ENCODE peak calls at places on chromosomes 5 and 9, in six cellular contexts. V is IMR-90; P is PC-3; A is left ventricle myocardium inferior; K is endodermal cell; M is naive thymus-derived CD4-positive, alpha-beta T cell. S is an unnamed sample. For H3K36me3 and H3K4me1, the result is how much of the 10 kb centered on the place peaks cover.

GRCh38 chr5:59390074-59390659 is 503.4 kb downstream of the PDE4D start:
- DNase-seq in V (peak), P (no peak), A (no peak), K (no peak), M (peak), S (no peak)

GRCh38 chr9:13568851-13569618 is 289.5 kb upstream of the MPDZ start:
- DNase-seq in V (no peak), P (no peak), A (peak), K (peak), M (no peak), S (no peak)

GRCh38 chr5:178981381-178981780 is 13.7 kb downstream of the GRM6 start:
- DNase-seq in V (no peak), P (no peak), A (no peak), K (no peak), M (no peak), S (no peak)

GRCh38 chr9:29753638-29754037 is 2180.4 kb upstream of the C9orf72 start:
- DNase-seq in V (no peak), P (no peak), A (no peak), K (no peak), M (no peak), S (no peak)

GRCh38 chr9:131409458-131409992 is 15.6 kb downstream of the PRRC2B start:
- DNase-seq in V (no peak), P (no peak), A (no peak), K (no peak), M (no peak), S (no peak)

GRCh38 chr9:129761901-129762359 is 9.1 kb upstream of the PTGES start:
- DNase-seq in V (peak), P (peak), A (no peak), K (peak), M (no peak), S (no peak)

GRCh38 chr9:22682536-22683392 is 236.1 kb downstream of the DMRTA1 start:
- DNase-seq in V (peak), P (peak), A (no peak), K (no peak), M (no peak), S (no peak)

GRCh38 chr9:101738566-101739183 is at the start of gene GRIN3A:
- DNase-seq in V (no peak), P (no peak), A (peak), K (peak), M (no peak), S (no peak)

GRCh38 chr9:114318416-114318815 is 4.5 kb upstream of the ORM1 start:
- DNase-seq in V (no peak), P (no peak), A (no peak), K (peak), M (no peak), S (no peak)

GRCh38 chr9:137772281-137772873 is 105.2 kb upstream of the CACNA1B start:
- DNase-seq in V (no peak), P (no peak), A (no peak), K (peak), M (no peak), S (no peak)

GRCh38 chr9:137776306-137776995 is 101.1 kb upstream of the CACNA1B start:
- DNase-seq in V (no peak), P (no peak), A (no peak), K (no peak), M (no peak), S (no peak)

GRCh38 chr9:137777761-137778160 is 99.8 kb upstream of the CACNA1B start:
- DNase-seq in V (no peak), P (no peak), A (no peak), K (no peak), M (no peak), S (no peak)

GRCh38 chr9:137771580-137771979 is 106.0 kb upstream of the CACNA1B start:
- DNase-seq in V (no peak), P (no peak), A (no peak), K (no peak), M (no peak), S (no peak)

GRCh38 chr9:137774775-137775386 is 102.7 kb upstream of the CACNA1B start:
- DNase-seq in V (no peak), P (no peak), A (no peak), K (no peak), M (no peak), S (no peak)
- H3K36me3 ChIP-seq in V (half or more), P (under half), A (half or more), K (half or more), M (under half), S (half or more)

GRCh38 chr5:132263548-132264261 is 6.2 kb downstream of the PDLIM4 start:
- DNase-seq in V (peak), P (peak), A (no peak), K (peak), M (no peak), S (no peak)
- H3K4me1 ChIP-seq in V (half or more), P (half or more), A (half or more), K (under half), M (under half), S (under half)

DNA sequence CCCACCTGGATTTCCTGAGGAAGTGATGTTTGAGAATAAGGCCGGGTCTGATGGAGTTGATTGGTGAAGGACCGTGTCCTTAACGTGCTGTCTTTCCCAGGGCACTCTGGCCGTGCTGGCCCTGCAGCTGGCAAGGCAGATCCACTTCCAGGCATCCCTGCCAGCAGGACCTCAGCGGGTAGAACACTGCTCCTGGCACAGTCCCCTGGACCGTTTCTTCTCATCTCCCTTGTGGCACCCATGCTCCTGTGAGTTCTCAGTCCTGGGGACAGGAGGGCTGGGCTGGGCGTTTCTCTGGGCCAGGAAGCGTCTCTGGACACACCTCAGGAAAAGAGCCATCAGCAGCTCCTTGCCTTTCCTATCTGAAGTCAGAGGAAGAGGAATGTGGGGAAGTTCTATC is 4.4 kb downstream of the DELE1 start:
- DNase-seq in V (no peak), P (no peak), A (no peak), K (no peak), M (no peak), S (no peak)
- H3K36me3 ChIP-seq in V (under half), P (under half), A (half or more), K (half or more), M (under half), S (half or more)

GRCh38 chr5:95728494-95729114 is 2.5 kb upstream of the RHOBTB3 start:
- DNase-seq in V (no peak), P (peak), A (no peak), K (peak), M (no peak), S (no peak)
- H3K4me1 ChIP-seq in V (under half), P (under half), A (half or more), K (under half), M (under half), S (under half)

DNA sequence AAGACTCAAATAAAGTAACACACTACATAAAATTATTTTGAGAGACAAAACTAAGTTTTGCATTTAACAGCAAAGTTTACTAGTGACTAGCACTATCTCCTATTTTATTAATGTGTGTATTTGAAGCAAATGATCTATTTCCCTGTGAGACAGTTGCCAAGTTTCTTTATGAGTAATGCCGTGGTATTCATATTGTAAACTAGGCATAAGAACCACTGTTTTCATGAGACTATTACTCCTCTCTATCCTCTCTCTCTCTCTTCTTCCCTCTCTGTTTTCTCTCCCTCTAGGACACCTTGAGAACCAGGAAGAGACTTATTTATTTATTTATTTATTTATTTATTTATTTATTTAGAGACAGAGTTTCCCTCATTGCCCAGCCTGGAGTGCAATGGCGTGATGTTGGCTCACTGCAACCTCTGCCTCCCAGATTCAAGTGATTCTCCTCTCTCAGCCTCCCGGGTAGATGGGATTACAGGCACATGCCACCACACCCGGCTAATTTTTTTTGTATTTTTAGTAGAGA is 61.1 kb downstream of the MLANA start:
- DNase-seq in V (peak), P (peak), A (no peak), K (no peak), M (no peak), S (no peak)
- H3K36me3 ChIP-seq in V (under half), P (under half), A (under half), K (under half), M (under half), S (under half)

DNA sequence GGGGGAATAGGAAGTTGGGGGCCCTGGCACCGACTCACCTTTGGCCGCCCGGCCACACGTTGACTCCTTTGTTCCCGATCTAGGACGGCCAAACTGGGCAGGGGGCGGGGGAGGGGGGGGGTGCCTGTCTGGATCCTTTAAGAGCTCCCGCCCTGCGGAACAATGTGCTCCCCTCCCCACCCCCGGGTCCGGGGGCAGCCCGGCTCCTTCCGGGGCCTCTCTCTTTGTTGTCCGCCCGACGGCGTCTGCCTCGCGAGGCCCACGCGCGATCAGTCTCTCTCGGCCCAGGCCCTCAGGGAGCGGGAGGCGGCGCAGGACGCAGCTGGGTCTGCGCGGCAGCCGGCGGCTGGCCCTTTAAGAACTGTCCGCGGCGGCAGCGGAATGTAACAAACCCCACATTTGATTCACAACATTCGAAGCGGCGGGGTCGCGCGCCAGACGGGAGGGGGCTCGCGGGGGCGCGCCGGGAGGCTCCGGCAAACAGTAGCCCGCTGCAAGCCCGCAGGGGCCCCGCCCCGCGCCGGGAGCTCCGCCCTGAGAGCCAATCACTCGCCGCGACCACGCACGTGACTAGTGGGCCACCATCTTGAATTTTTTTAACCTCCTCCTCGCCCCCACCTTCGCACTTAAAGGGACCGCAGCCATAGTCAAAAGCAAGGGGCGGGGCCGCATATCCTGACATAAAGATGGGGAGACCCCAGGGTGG is at the start of gene RNF44:
- DNase-seq in V (peak), P (peak), A (peak), K (peak), M (peak), S (peak)
- H3K4me1 ChIP-seq in V (under half), P (under half), A (half or more), K (under half), M (half or more), S (half or more)

GRCh38 chr9:133055788-133056420 is 5.9 kb upstream of the CEL start:
- DNase-seq in V (no peak), P (no peak), A (no peak), K (no peak), M (no peak), S (no peak)

GRCh38 chr9:133057553-133057952 is 4.2 kb upstream of the CEL start:
- DNase-seq in V (no peak), P (no peak), A (no peak), K (no peak), M (no peak), S (no peak)

GRCh38 chr9:133057006-133057405 is 4.8 kb upstream of the CEL start:
- DNase-seq in V (no peak), P (no peak), A (no peak), K (no peak), M (peak), S (no peak)

GRCh38 chr9:133058051-133058450 is 3.7 kb upstream of the CEL start:
- DNase-seq in V (no peak), P (no peak), A (no peak), K (no peak), M (no peak), S (no peak)

DNA sequence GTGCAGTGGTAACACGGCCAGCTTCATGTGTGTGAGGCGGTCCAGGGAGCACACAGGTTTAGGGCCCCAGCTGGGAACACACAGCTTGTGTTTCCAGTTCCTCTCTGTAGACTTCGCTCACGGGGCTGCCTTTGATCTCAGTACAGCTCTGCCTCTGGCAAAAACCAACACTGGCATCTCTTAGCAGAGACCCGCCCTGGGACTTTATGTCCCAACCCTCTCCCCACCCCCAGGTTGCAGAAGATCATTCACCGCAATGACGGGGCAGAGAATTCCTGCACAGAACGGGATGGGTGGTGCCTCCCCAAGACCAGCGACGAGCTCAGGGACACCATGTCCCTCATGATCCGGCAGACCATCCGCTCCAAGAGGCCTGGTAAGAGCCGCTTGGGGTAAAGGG is 5.2 kb upstream of the CEL start:
- DNase-seq in V (no peak), P (no peak), A (no peak), K (no peak), M (no peak), S (peak)
- H3K36me3 ChIP-seq in V (half or more), P (under half), A (half or more), K (under half), M (under half), S (under half)

S was measured in CD4-positive, CD25-positive, alpha-beta regulatory T cell.